ENCODE peak calls at places on chromosome 16, in five cellular contexts. X, Z, E, S and L are unnamed samples. For H3K9me3, the result is how much of the 10 kb centered on the place peaks cover.

GRCh38 chr16:11165894-11166665 is 89.9 kb downstream of the SOCS1 start:
- DNase-seq in X (no peak), Z (no peak), E (no peak), S (no peak), L (no peak)

GRCh38 chr16:48434653-48435318 is 49.6 kb upstream of the SIAH1 start:
- DNase-seq in X (peak), Z (no peak), E (no peak), S (no peak), L (no peak)

GRCh38 chr16:60905806-60906205 is 1130.4 kb downstream of the CDH8 start:
- DNase-seq in X (no peak), Z (no peak), E (no peak), S (no peak), L (no peak)

GRCh38 chr16:57510016-57510871 is 24.0 kb upstream of the DOK4 start:
- DNase-seq in X (no peak), Z (no peak), E (no peak), S (no peak), L (no peak)

GRCh38 chr16:87436225-87437172 is 44.4 kb downstream of the MAP1LC3B start:
- DNase-seq in X (peak), Z (no peak), E (no peak), S (no peak), L (no peak)

GRCh38 chr16:22267764-22268163 is 29.4 kb upstream of the POLR3E start:
- DNase-seq in X (no peak), Z (no peak), E (no peak), S (no peak), L (no peak)

GRCh38 chr16:72425571-72426341 is 253.8 kb upstream of the PMFBP1 start:
- DNase-seq in X (no peak), Z (no peak), E (no peak), S (no peak), L (no peak)

GRCh38 chr16:77169650-77170236 is 21.2 kb upstream of the MON1B start:
- DNase-seq in X (peak), Z (no peak), E (peak), S (no peak), L (no peak)

GRCh38 chr16:57749872-57750452 is 14.4 kb downstream of the KATNB1 start:
- DNase-seq in X (no peak), Z (no peak), E (no peak), S (no peak), L (no peak)

GRCh38 chr16:1001096-1001495 is 19.5 kb downstream of the SOX8 start:
- DNase-seq in X (no peak), Z (no peak), E (no peak), S (no peak), L (no peak)
- H3K27ac ChIP-seq in X (no peak), Z (no peak), E (no peak), S (no peak), L (no peak)

GRCh38 chr16:82037251-82037650 is 2.2 kb downstream of the HSD17B2 start:
- DNase-seq in X (no peak), Z (no peak), E (no peak), S (no peak), L (no peak)

GRCh38 chr16:82033683-82034300 is 1.3 kb upstream of the HSD17B2 start:
- DNase-seq in X (no peak), Z (no peak), E (no peak), S (no peak), L (no peak)

GRCh38 chr16:82037666-82038065 is 2.6 kb downstream of the HSD17B2 start:
- DNase-seq in X (no peak), Z (no peak), E (no peak), S (no peak), L (no peak)

GRCh38 chr16:82033006-82033405 is 2.0 kb upstream of the HSD17B2 start:
- DNase-seq in X (no peak), Z (no peak), E (peak), S (no peak), L (no peak)

GRCh38 chr16:82034981-82035612 is at the start of gene HSD17B2:
- DNase-seq in X (peak), Z (no peak), E (no peak), S (no peak), L (no peak)
- H3K9me3 ChIP-seq in X (under half), Z (under half), E (under half), S (under half), L (under half)

DNA sequence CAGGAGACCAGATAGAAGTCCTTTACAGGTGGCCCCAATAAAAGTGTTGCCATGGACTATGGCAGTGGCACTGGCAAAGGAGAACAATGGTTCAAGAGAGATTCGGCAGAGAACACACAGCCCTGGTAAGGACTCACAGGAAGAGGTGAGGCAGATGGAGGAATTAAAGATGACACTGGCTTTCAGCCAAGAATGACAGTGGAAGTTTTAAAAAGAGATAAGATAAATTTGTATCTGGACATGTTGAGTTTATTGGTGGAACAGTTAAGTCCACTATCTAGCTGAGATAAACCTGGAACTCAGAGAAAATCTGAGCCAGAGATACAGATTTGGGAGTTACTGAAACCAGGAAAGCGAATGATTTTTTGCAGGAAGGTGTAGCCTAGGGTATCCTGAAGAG is 20.1 kb downstream of the CMC2 start:
- DNase-seq in X (no peak), Z (no peak), E (no peak), S (no peak), L (no peak)
- H3K27ac ChIP-seq in X (no peak), Z (no peak), E (no peak), S (no peak), L (no peak)

GRCh38 chr16:68577352-68577853 is 38.3 kb downstream of the ZFP90 start:
- DNase-seq in X (no peak), Z (no peak), E (no peak), S (no peak), L (no peak)

GRCh38 chr16:68574479-68574878 is 35.4 kb downstream of the ZFP90 start:
- DNase-seq in X (no peak), Z (no peak), E (no peak), S (no peak), L (no peak)

DNA sequence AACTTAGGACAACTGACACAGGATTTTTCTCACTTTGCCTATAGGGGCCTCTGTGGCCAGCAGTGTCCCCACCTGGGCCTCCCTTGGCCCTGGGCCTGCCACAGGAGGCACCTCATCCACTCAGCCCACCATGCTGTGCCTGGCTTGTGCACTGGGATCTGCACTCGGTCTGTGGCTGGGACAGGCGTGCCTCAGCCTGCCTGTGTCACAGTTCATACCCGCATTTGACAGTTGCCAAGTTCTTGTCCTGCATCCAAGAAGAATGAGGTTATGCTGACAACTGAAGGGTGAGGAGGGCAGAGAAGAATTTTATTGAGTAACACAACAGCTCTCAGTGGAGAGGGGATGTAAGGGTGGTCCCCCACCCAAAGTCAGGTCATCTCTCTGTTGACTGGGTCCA is 36.0 kb downstream of the ZFP90 start:
- DNase-seq in X (no peak), Z (no peak), E (no peak), S (no peak), L (no peak)
- H3K9me3 ChIP-seq in X (under half), Z (under half), E (under half), S (half or more), L (half or more)

DNA sequence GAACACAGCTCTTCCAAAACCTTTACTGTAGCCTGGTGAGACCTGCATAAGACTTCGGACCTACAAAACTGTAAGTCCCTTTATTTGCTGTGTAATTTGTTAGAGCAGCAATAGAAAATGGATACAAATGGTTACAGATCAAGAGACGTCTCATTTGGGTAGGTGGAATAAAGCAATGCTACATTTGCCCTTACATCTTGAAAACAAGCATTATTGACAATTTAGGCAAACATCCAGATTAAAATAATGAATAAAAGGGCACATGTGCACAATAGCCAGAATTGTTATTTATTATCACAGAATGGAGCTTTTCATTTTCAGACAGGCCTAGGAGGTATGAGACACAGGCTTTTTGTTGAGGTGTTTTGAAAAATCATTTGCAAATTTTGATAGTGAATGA is 222.2 kb upstream of the CPHXL start:
- DNase-seq in X (no peak), Z (no peak), E (no peak), S (no peak), L (no peak)
- H3K27ac ChIP-seq in X (no peak), Z (no peak), E (no peak), S (no peak), L (no peak)

GRCh38 chr16:80158766-80159165 is 382.0 kb upstream of the DYNLRB2 start:
- DNase-seq in X (peak), Z (no peak), E (no peak), S (no peak), L (no peak)

GRCh38 chr16:80167657-80168056 is 373.1 kb upstream of the DYNLRB2 start:
- DNase-seq in X (no peak), Z (no peak), E (no peak), S (no peak), L (no peak)

GRCh38 chr16:80166082-80166481 is 374.7 kb upstream of the DYNLRB2 start:
- DNase-seq in X (no peak), Z (no peak), E (no peak), S (no peak), L (no peak)

GRCh38 chr16:80164881-80165280 is 375.9 kb upstream of the DYNLRB2 start:
- DNase-seq in X (no peak), Z (no peak), E (no peak), S (no peak), L (no peak)

DNA sequence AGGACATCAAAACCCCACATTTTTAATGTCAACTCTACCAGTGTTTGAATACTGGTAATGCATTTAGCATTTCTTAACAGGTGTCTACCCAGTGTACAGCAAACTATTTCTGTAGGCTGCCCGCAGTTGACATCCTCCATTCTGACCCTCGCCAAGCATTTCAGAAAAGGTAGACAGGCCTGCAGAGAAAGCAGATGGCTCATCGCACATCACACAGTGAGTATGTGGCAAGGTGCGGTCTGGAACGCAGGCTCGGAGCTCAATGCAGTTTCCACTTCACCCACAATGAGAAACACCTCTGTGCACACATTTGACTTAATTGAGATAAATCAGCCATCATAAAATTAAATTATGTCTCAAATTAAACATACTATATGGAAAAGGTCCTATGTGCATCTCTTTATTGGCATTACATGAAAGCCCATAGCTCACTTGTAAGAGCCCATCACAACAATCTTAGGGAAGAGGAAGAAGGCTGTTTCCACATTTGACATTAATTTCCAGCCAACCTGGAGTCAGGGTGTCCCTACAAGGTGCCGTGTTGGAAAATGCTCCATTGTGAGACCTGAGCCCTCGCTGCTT is 378.9 kb upstream of the DYNLRB2 start:
- DNase-seq in X (no peak), Z (no peak), E (no peak), S (no peak), L (no peak)
- H3K9me3 ChIP-seq in X (under half), Z (under half), E (under half), S (under half), L (under half)